ENCODE peak calls at places on chromosomes 16 and 17, in eight cellular contexts. One of them, this sample, is unnamed. For H3K4me1 and H3K27me3, the result is how much of the 10 kb centered on the place peaks cover.

GRCh38 chr16:63933841-63934240 is 1188.0 kb downstream of the CDH11 start:
- DNase-seq in heart right ventricle: no peak
- DNase-seq in H9: no peak
- DNase-seq in tibial nerve: no peak
- DNase-seq in BE2C: no peak
- DNase-seq in IMR-90: no peak
- DNase-seq in uterus: no peak
- DNase-seq in NT2/D1: peak
- DNase-seq in this sample: no peak

GRCh38 chr16:9528680-9529079 is 437.2 kb downstream of the HAPSTR1 start:
- DNase-seq in heart right ventricle: no peak
- DNase-seq in H9: no peak
- DNase-seq in tibial nerve: no peak
- DNase-seq in BE2C: no peak
- DNase-seq in IMR-90: no peak
- DNase-seq in uterus: no peak
- DNase-seq in NT2/D1: no peak
- DNase-seq in this sample: no peak

GRCh38 chr17:61362396-61362795 is 37.2 kb upstream of the TBX2 start:
- DNase-seq in heart right ventricle: no peak
- DNase-seq in H9: no peak
- DNase-seq in tibial nerve: no peak
- DNase-seq in BE2C: no peak
- DNase-seq in IMR-90: no peak
- DNase-seq in uterus: no peak
- DNase-seq in NT2/D1: no peak
- DNase-seq in this sample: no peak

GRCh38 chr16:85916141-85916890 is 17.4 kb downstream of the IRF8 start:
- DNase-seq in heart right ventricle: peak
- DNase-seq in H9: no peak
- DNase-seq in tibial nerve: no peak
- DNase-seq in BE2C: no peak
- DNase-seq in IMR-90: no peak
- DNase-seq in uterus: no peak
- DNase-seq in NT2/D1: no peak
- DNase-seq in this sample: peak

GRCh38 chr16:56278196-56278855 is 87.0 kb downstream of the GNAO1 start:
- DNase-seq in heart right ventricle: no peak
- DNase-seq in H9: no peak
- DNase-seq in tibial nerve: no peak
- DNase-seq in BE2C: no peak
- DNase-seq in IMR-90: no peak
- DNase-seq in uterus: no peak
- DNase-seq in NT2/D1: no peak
- DNase-seq in this sample: no peak

GRCh38 chr17:8160741-8161221 is 2.0 kb downstream of the VAMP2 start:
- DNase-seq in heart right ventricle: no peak
- DNase-seq in H9: no peak
- DNase-seq in tibial nerve: no peak
- DNase-seq in BE2C: no peak
- DNase-seq in IMR-90: no peak
- DNase-seq in uterus: no peak
- DNase-seq in NT2/D1: no peak
- DNase-seq in this sample: no peak

GRCh38 chr16:11128211-11129123 is 127.5 kb downstream of the SOCS1 start:
- DNase-seq in heart right ventricle: peak
- DNase-seq in H9: peak
- DNase-seq in tibial nerve: no peak
- DNase-seq in BE2C: no peak
- DNase-seq in IMR-90: peak
- DNase-seq in uterus: peak
- DNase-seq in NT2/D1: no peak
- DNase-seq in this sample: peak

GRCh38 chr17:82237746-82238561 is 9.1 kb downstream of the SLC16A3 start:
- DNase-seq in heart right ventricle: no peak
- DNase-seq in H9: no peak
- DNase-seq in tibial nerve: no peak
- DNase-seq in BE2C: peak
- DNase-seq in IMR-90: no peak
- DNase-seq in uterus: no peak
- DNase-seq in NT2/D1: no peak
- DNase-seq in this sample: no peak

GRCh38 chr16:81873843-81874752 is 95.0 kb downstream of the PLCG2 start:
- DNase-seq in heart right ventricle: peak
- DNase-seq in H9: peak
- DNase-seq in tibial nerve: peak
- DNase-seq in BE2C: peak
- DNase-seq in IMR-90: peak
- DNase-seq in uterus: peak
- DNase-seq in NT2/D1: no peak
- DNase-seq in this sample: peak

GRCh38 chr17:79212150-79213087 is 137.8 kb downstream of the ENGASE start:
- DNase-seq in heart right ventricle: no peak
- DNase-seq in H9: peak
- DNase-seq in tibial nerve: no peak
- DNase-seq in BE2C: no peak
- DNase-seq in IMR-90: no peak
- DNase-seq in uterus: no peak
- DNase-seq in NT2/D1: peak
- DNase-seq in this sample: no peak

GRCh38 chr16:30131869-30132475 is 9.0 kb upstream of the MAPK3 start:
- DNase-seq in heart right ventricle: no peak
- DNase-seq in H9: no peak
- DNase-seq in tibial nerve: no peak
- DNase-seq in BE2C: no peak
- DNase-seq in IMR-90: no peak
- DNase-seq in uterus: no peak
- DNase-seq in NT2/D1: no peak
- DNase-seq in this sample: peak

GRCh38 chr16:77213542-77214108 is 14.4 kb downstream of the SYCE1L start:
- DNase-seq in heart right ventricle: no peak
- DNase-seq in H9: no peak
- DNase-seq in tibial nerve: no peak
- DNase-seq in BE2C: peak
- DNase-seq in IMR-90: peak
- DNase-seq in uterus: no peak
- DNase-seq in NT2/D1: no peak
- DNase-seq in this sample: no peak

GRCh38 chr17:19313746-19314651 is 48.5 kb downstream of the B9D1 start:
- DNase-seq in heart right ventricle: no peak
- DNase-seq in H9: no peak
- DNase-seq in tibial nerve: no peak
- DNase-seq in BE2C: no peak
- DNase-seq in IMR-90: no peak
- DNase-seq in uterus: no peak
- DNase-seq in NT2/D1: no peak
- DNase-seq in this sample: no peak

GRCh38 chr17:79627766-79628690 is 17.2 kb upstream of the RBFOX3 start:
- DNase-seq in heart right ventricle: no peak
- DNase-seq in H9: peak
- DNase-seq in tibial nerve: no peak
- DNase-seq in BE2C: no peak
- DNase-seq in IMR-90: no peak
- DNase-seq in uterus: peak
- DNase-seq in NT2/D1: no peak
- DNase-seq in this sample: no peak

GRCh38 chr17:72120878-72121163 is at the start of gene SOX9:
- DNase-seq in heart right ventricle: peak
- DNase-seq in H9: peak
- DNase-seq in tibial nerve: peak
- DNase-seq in BE2C: peak
- DNase-seq in IMR-90: peak
- DNase-seq in uterus: no peak
- DNase-seq in NT2/D1: peak
- DNase-seq in this sample: peak

GRCh38 chr17:63497708-63498483 is 21.0 kb downstream of the ACE start:
- DNase-seq in heart right ventricle: no peak
- DNase-seq in H9: peak
- DNase-seq in tibial nerve: no peak
- DNase-seq in BE2C: peak
- DNase-seq in IMR-90: peak
- DNase-seq in uterus: no peak
- DNase-seq in NT2/D1: no peak
- DNase-seq in this sample: peak

GRCh38 chr16:79272141-79272577 is 328.4 kb downstream of the MAF start:
- DNase-seq in heart right ventricle: no peak
- DNase-seq in H9: no peak
- DNase-seq in tibial nerve: no peak
- DNase-seq in BE2C: no peak
- DNase-seq in IMR-90: no peak
- DNase-seq in uterus: no peak
- DNase-seq in NT2/D1: no peak
- DNase-seq in this sample: no peak

GRCh38 chr16:79271583-79271982 is 329.0 kb downstream of the MAF start:
- DNase-seq in heart right ventricle: no peak
- DNase-seq in H9: no peak
- DNase-seq in tibial nerve: no peak
- DNase-seq in BE2C: no peak
- DNase-seq in IMR-90: no peak
- DNase-seq in uterus: no peak
- DNase-seq in NT2/D1: no peak
- DNase-seq in this sample: no peak

GRCh38 chr16:79267781-79268180 is 332.8 kb downstream of the MAF start:
- DNase-seq in heart right ventricle: no peak
- DNase-seq in H9: no peak
- DNase-seq in tibial nerve: no peak
- DNase-seq in BE2C: no peak
- DNase-seq in IMR-90: no peak
- DNase-seq in uterus: no peak
- DNase-seq in NT2/D1: no peak
- DNase-seq in this sample: no peak

GRCh38 chr16:79269211-79269863 is 331.2 kb downstream of the MAF start:
- DNase-seq in heart right ventricle: no peak
- DNase-seq in H9: no peak
- DNase-seq in tibial nerve: no peak
- DNase-seq in BE2C: no peak
- DNase-seq in IMR-90: no peak
- DNase-seq in uterus: no peak
- DNase-seq in NT2/D1: no peak
- DNase-seq in this sample: no peak

GRCh38 chr16:79270011-79270410 is 330.5 kb downstream of the MAF start:
- DNase-seq in heart right ventricle: no peak
- DNase-seq in H9: no peak
- DNase-seq in tibial nerve: no peak
- DNase-seq in BE2C: no peak
- DNase-seq in IMR-90: no peak
- DNase-seq in uterus: no peak
- DNase-seq in NT2/D1: no peak
- DNase-seq in this sample: no peak
- H3K4me1 ChIP-seq in heart right ventricle: under half
- H3K4me1 ChIP-seq in H9: under half
- H3K4me1 ChIP-seq in tibial nerve: under half
- H3K4me1 ChIP-seq in BE2C: under half
- H3K4me1 ChIP-seq in IMR-90: under half
- H3K4me1 ChIP-seq in uterus: under half
- H3K4me1 ChIP-seq in NT2/D1: under half
- H3K4me1 ChIP-seq in this sample: under half

GRCh38 chr17:48412841-48413240 is 17.2 kb downstream of the SKAP1 start:
- DNase-seq in heart right ventricle: no peak
- DNase-seq in H9: no peak
- DNase-seq in tibial nerve: no peak
- DNase-seq in BE2C: no peak
- DNase-seq in IMR-90: no peak
- DNase-seq in uterus: no peak
- DNase-seq in NT2/D1: no peak
- DNase-seq in this sample: no peak
- H3K27me3 ChIP-seq in heart right ventricle: half or more
- H3K27me3 ChIP-seq in H9: under half
- H3K27me3 ChIP-seq in tibial nerve: half or more
- H3K27me3 ChIP-seq in BE2C: half or more
- H3K27me3 ChIP-seq in IMR-90: under half
- H3K27me3 ChIP-seq in uterus: under half
- H3K27me3 ChIP-seq in NT2/D1: under half
- H3K27me3 ChIP-seq in this sample: under half

GRCh38 chr17:27565874-27566672 is 64.9 kb upstream of the LGALS9 start:
- DNase-seq in heart right ventricle: no peak
- DNase-seq in H9: no peak
- DNase-seq in tibial nerve: no peak
- DNase-seq in BE2C: no peak
- DNase-seq in IMR-90: peak
- DNase-seq in uterus: no peak
- DNase-seq in NT2/D1: no peak
- DNase-seq in this sample: no peak
- H3K4me1 ChIP-seq in heart right ventricle: under half
- H3K4me1 ChIP-seq in H9: under half
- H3K4me1 ChIP-seq in tibial nerve: under half
- H3K4me1 ChIP-seq in BE2C: under half
- H3K4me1 ChIP-seq in IMR-90: under half
- H3K4me1 ChIP-seq in uterus: under half
- H3K4me1 ChIP-seq in NT2/D1: under half
- H3K4me1 ChIP-seq in this sample: under half

DNA sequence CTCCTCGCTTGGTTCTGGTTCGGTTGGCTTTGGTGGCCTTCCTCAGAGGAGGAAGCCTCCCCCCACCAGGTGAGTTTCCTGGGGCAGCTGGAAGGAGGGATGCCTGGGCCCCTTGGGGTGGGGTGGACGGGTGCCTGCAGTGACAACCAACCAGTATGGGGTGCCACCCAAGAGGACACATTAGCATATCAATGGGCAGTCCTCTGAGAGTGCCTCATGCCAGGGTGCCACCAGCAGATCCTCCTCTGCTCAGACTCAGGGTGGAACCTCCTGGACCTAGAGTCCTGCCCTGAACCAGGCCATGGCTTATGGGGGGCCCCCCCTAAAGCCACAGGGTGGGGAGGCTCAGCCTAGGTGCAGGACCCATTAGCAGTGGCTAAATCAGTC is 2.7 kb downstream of the PPP1R1B start:
- DNase-seq in heart right ventricle: no peak
- DNase-seq in H9: no peak
- DNase-seq in tibial nerve: no peak
- DNase-seq in BE2C: no peak
- DNase-seq in IMR-90: no peak
- DNase-seq in uterus: no peak
- DNase-seq in NT2/D1: no peak
- DNase-seq in this sample: no peak
- H3K27me3 ChIP-seq in heart right ventricle: under half
- H3K27me3 ChIP-seq in H9: under half
- H3K27me3 ChIP-seq in tibial nerve: half or more
- H3K27me3 ChIP-seq in BE2C: under half
- H3K27me3 ChIP-seq in IMR-90: half or more
- H3K27me3 ChIP-seq in uterus: under half
- H3K27me3 ChIP-seq in NT2/D1: under half
- H3K27me3 ChIP-seq in this sample: under half

This sample was measured in cardiac muscle cell.